ENCODE peak calls at places on chromosomes 3 and 15, in four cellular contexts. X, N, J and I are unnamed samples.

GRCh38 chr3:190192807-190193206 is 72.1 kb upstream of the P3H2 start:
- DNase-seq in N (no peak), J (no peak), X (no peak), I (no peak)

GRCh38 chr3:78258798-78259197 is 1218.9 kb downstream of the ROBO2 start:
- DNase-seq in J (no peak), X (no peak), N (no peak), I (no peak)

GRCh38 chr3:45972534-45973402 is 22.9 kb downstream of the FYCO1 start:
- DNase-seq in X (no peak), J (no peak), N (no peak), I (no peak)

GRCh38 chr3:111850481-111850880 is 8.6 kb upstream of the PHLDB2 start:
- DNase-seq in X (no peak), J (no peak), N (no peak), I (no peak)

GRCh38 chr3:186143280-186143679 is 34.4 kb upstream of the ETV5 start:
- DNase-seq in N (no peak), X (no peak), J (no peak), I (peak; percentile 62)

GRCh38 chr15:77178421-77178820 is 107.5 kb upstream of the TSPAN3 start:
- DNase-seq in J (no peak), N (no peak), X (no peak), I (no peak)

GRCh38 chr3:159948423-159949140 is 40.1 kb upstream of the IL12A start:
- DNase-seq in J (no peak), X (no peak), N (no peak), I (no peak)

GRCh38 chr3:110846971-110847370 is 224.6 kb upstream of the NECTIN3 start:
- DNase-seq in J (no peak), X (no peak), N (no peak), I (no peak)

GRCh38 chr15:69679623-69680228 is 227.1 kb downstream of the RPLP1 start:
- DNase-seq in X (no peak), J (peak; percentile 89), N (no peak), I (no peak)

GRCh38 chr3:112508261-112508660 is 9.0 kb upstream of the BTLA start:
- DNase-seq in X (no peak), N (no peak), J (no peak), I (no peak)

GRCh38 chr3:15647629-15648167 is 46.2 kb downstream of the BTD start:
- DNase-seq in X (no peak), J (peak; percentile 94), N (no peak), I (no peak)

GRCh38 chr15:101386006-101386405 is 91.0 kb upstream of the SNRPA1 start:
- DNase-seq in J (no peak), X (no peak), N (no peak), I (no peak)

GRCh38 chr3:154522031-154522430 is 92.0 kb upstream of the GPR149 start:
- DNase-seq in J (no peak), X (no peak), N (no peak), I (no peak)
- TF ChIP-seq PBX3 in J (no peak), X (no peak), N (no peak), I (no peak)

DNA sequence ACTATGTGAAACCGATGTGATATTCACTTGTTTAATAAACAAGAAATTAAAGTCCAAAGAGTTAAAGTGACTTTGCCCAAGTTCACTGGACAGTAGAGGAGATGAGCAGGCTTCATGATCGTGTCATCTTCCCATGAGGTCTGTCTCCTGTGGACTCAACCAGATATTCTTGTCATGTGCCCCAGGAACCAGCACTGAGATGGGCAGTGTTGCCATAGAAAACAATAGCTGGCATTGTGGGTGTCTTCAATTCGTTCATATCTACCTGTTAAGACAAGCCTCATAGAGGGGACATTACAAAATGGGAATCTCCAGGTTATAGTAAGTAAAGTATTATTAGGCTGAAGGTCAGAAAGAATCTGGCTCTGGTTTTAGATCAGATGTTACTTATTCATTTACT is 184.8 kb upstream of the BCL6 start:
- DNase-seq in J (no peak), X (no peak), N (no peak), I (no peak)
- TF ChIP-seq PBX3 in J (no peak), X (no peak), N (no peak), I (no peak)

GRCh38 chr3:182212479-182213076 is 500.9 kb downstream of the SOX2 start:
- DNase-seq in J (no peak), X (peak; percentile 96), N (peak; percentile 57), I (peak; percentile 6)
- TF ChIP-seq PBX3 in J (no peak), X (no peak), N (no peak), I (peak; percentile 18)

GRCh38 chr3:89742546-89742945 is 635.1 kb downstream of the EPHA3 start:
- DNase-seq in N (no peak), X (no peak), J (no peak), I (no peak)

GRCh38 chr3:89740029-89740880 is 632.8 kb downstream of the EPHA3 start:
- DNase-seq in X (no peak), J (no peak), N (no peak), I (no peak)

DNA sequence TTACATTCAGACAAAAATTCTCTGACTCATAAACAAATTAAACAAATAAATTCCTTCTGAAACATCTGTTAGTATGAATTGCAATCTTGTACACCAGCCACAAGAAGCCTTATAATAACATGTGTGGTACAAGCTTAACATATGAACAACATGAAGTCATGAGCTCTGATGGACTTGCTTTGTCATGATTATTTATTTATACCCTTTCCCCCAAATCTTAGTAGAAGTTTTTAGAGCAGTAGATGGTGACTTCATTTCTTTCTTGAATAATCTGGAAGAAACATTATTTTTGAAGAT is 633.4 kb downstream of the EPHA3 start:
- DNase-seq in N (no peak), J (no peak), X (no peak), I (no peak)
- TF ChIP-seq PBX3 in N (no peak), J (no peak), X (no peak), I (no peak)